ENCODE peak calls at places on chromosome 11, in five cellular contexts. S, O, Q, D and Y are unnamed samples.

GRCh38 chr11:44097821-44098220 is 2.3 kb downstream of the EXT2 start:
- DNase-seq in D (no peak), Q (peak), O (no peak), S (no peak), Y (no peak)

GRCh38 chr11:34245043-34245442 is 112.8 kb downstream of the ABTB2 start:
- DNase-seq in O (no peak), D (no peak), Q (no peak), S (no peak), Y (no peak)

GRCh38 chr11:4093519-4094347 is 866 bp upstream of the RRM1 start:
- DNase-seq in S (no peak), Q (no peak), O (no peak), D (no peak), Y (no peak)

GRCh38 chr11:69950120-69950519 is 128.0 kb upstream of the ANO1 start:
- DNase-seq in D (no peak), Q (peak), S (no peak), O (peak), Y (no peak)

GRCh38 chr11:108340958-108341357 is 118.1 kb downstream of the ATM start:
- DNase-seq in Q (no peak), D (no peak), S (no peak), O (no peak), Y (no peak)

GRCh38 chr11:79258606-79259005 is 182.2 kb downstream of the TENM4 start:
- DNase-seq in S (no peak), Q (peak), D (no peak), O (no peak), Y (peak)

GRCh38 chr11:68524213-68524612 is 63.7 kb downstream of the PPP6R3 start:
- DNase-seq in D (no peak), S (no peak), Q (no peak), O (no peak), Y (no peak)

GRCh38 chr11:3905080-3905953 is 49.9 kb downstream of the STIM1 start:
- DNase-seq in S (peak), Q (peak), D (no peak), O (peak), Y (peak)

GRCh38 chr11:33475999-33476398 is 218.8 kb downstream of the HIPK3 start:
- DNase-seq in O (no peak), S (no peak), Q (peak), D (peak), Y (peak)

GRCh38 chr11:118953265-118953664 is 2.8 kb upstream of the UPK2 start:
- DNase-seq in S (no peak), Q (no peak), D (peak), O (no peak), Y (no peak)

GRCh38 chr11:79353706-79354105 is 87.1 kb downstream of the TENM4 start:
- DNase-seq in D (no peak), Q (peak), S (no peak), O (no peak), Y (no peak)

GRCh38 chr11:77073328-77074001 is 6.7 kb downstream of the CAPN5 start:
- DNase-seq in S (no peak), Q (peak), O (no peak), D (peak), Y (peak)

GRCh38 chr11:46366661-46367161 is 14.8 kb upstream of the MDK start:
- DNase-seq in D (no peak), S (no peak), Q (no peak), O (no peak), Y (no peak)

GRCh38 chr11:124716596-124716995 is 23.1 kb upstream of the NRGN start:
- DNase-seq in O (no peak), Q (peak), D (no peak), S (no peak), Y (no peak)

GRCh38 chr11:2089536-2090165 is 49.5 kb downstream of the IGF2 start:
- DNase-seq in Q (peak), S (no peak), O (peak), D (no peak), Y (peak)

GRCh38 chr11:134331565-134332188 is at the start of gene GLB1L2:
- DNase-seq in S (peak), D (peak), O (peak), Q (peak), Y (peak)

GRCh38 chr11:68780829-68781228 is 29.5 kb upstream of the TESMIN start:
- DNase-seq in D (no peak), Q (no peak), O (peak), S (no peak), Y (no peak)

GRCh38 chr11:44343778-44344424 is 34.0 kb upstream of the ALX4 start:
- DNase-seq in S (no peak), Q (no peak), D (no peak), O (no peak), Y (no peak)

GRCh38 chr11:96486890-96487633 is 97.2 kb downstream of the JRKL start:
- DNase-seq in D (no peak), S (no peak), O (no peak), Q (peak), Y (peak)

GRCh38 chr11:33689089-33689488 is 11.5 kb downstream of the C11orf91 start:
- DNase-seq in D (no peak), O (no peak), Q (peak), S (no peak), Y (no peak)